ENCODE peak calls at places on chromosome 17, in nine cellular contexts. B, R, Z, G, J, T, L, C and P are unnamed samples.

GRCh38 chr17:8163978-8164814 is 1.4 kb upstream of the VAMP2 start:
- DNase-seq in B (no peak), R (peak; percentile 59), Z (peak; percentile 84), G (peak; percentile 83), J (peak; percentile 48), T (peak; percentile 58), L (peak; percentile 86), C (no peak), P (peak; percentile 34)

GRCh38 chr17:39925282-39926134 is 1.9 kb downstream of the ORMDL3 start:
- DNase-seq in B (no peak), R (no peak), Z (no peak), G (no peak), J (no peak), T (no peak), L (no peak), C (peak; percentile 23), P (no peak)

GRCh38 chr17:21419299-21420239 is 43.4 kb downstream of the KCNJ12 start:
- DNase-seq in B (no peak), R (no peak), Z (no peak), G (peak; percentile 64), J (no peak), T (no peak), L (peak; percentile 28), C (no peak), P (no peak)

GRCh38 chr17:32792207-32792606 is 84.7 kb downstream of the MYO1D start:
- DNase-seq in B (no peak), R (no peak), Z (no peak), G (no peak), J (no peak), T (no peak), L (no peak), C (no peak), P (no peak)

GRCh38 chr17:53406907-53407306 is 415.8 kb upstream of the KIF2B start:
- DNase-seq in B (no peak), R (no peak), Z (no peak), G (no peak), J (no peak), T (no peak), L (no peak), C (no peak), P (no peak)

GRCh38 chr17:16352838-16353701 is at the start of gene CENPV:
- DNase-seq in B (no peak), R (peak; percentile 34), Z (peak; percentile 54), G (peak; percentile 79), J (peak; percentile 91), T (peak; percentile 55), L (peak; percentile 32), C (no peak), P (peak; percentile 77)

GRCh38 chr17:83185023-83186002 is 105.9 kb downstream of the METRNL start:
- DNase-seq in B (no peak), R (no peak), Z (peak; percentile 8), G (no peak), J (no peak), T (peak; percentile 4), L (no peak), C (no peak), P (no peak)

GRCh38 chr17:72587773-72588511 is 467.1 kb downstream of the SOX9 start:
- DNase-seq in B (no peak), R (peak; percentile 64), Z (no peak), G (no peak), J (no peak), T (no peak), L (no peak), C (peak; percentile 71), P (peak; percentile 15)

GRCh38 chr17:38870259-38871165 is 654 bp downstream of the LASP1 start:
- DNase-seq in B (no peak), R (peak; percentile 42), Z (peak; percentile 87), G (peak; percentile 90), J (peak; percentile 68), T (peak; percentile 68), L (peak; percentile 79), C (peak; percentile 75), P (peak; percentile 81)

GRCh38 chr17:17151962-17152361 is 54.2 kb downstream of the PLD6 start:
- DNase-seq in B (no peak), R (peak; percentile 96), Z (peak; percentile 39), G (peak; percentile 77), J (peak; percentile 81), T (peak; percentile 46), L (peak; percentile 88), C (no peak), P (peak; percentile 96)

GRCh38 chr17:2416010-2416734 is 15.3 kb upstream of the MNT start:
- DNase-seq in B (no peak), R (peak; percentile 86), Z (peak; percentile 89), G (peak; percentile 91), J (peak; percentile 88), T (peak; percentile 93), L (peak; percentile 88), C (peak; percentile 71), P (peak; percentile 97)

GRCh38 chr17:65191805-65192740 is 54.9 kb downstream of the RGS9 start:
- DNase-seq in B (no peak), R (peak; percentile 78), Z (no peak), G (no peak), J (peak; percentile 43), T (no peak), L (no peak), C (no peak), P (peak; percentile 55)

GRCh38 chr17:50935201-50936124 is 69.3 kb upstream of the TOB1 start:
- DNase-seq in B (no peak), R (no peak), Z (no peak), G (peak; percentile 91), J (peak; percentile 97), T (peak; percentile 98), L (no peak), C (no peak), P (no peak)

GRCh38 chr17:2303278-2304188 is at the start of the genes SMG6 and SRR:
- DNase-seq in B (peak; percentile 52), R (peak; percentile 75), Z (peak; percentile 89), G (peak; percentile 97), J (peak; percentile 95), T (peak; percentile 92), L (peak; percentile 94), C (peak; percentile 89), P (peak; percentile 97)

GRCh38 chr17:17363638-17364337 is 60.6 kb downstream of the NT5M start:
- DNase-seq in B (no peak), R (no peak), Z (no peak), G (peak; percentile 78), J (no peak), T (no peak), L (no peak), C (no peak), P (no peak)

GRCh38 chr17:76496464-76496863 is 4.8 kb downstream of the RHBDF2 start:
- DNase-seq in B (no peak), R (no peak), Z (no peak), G (no peak), J (no peak), T (no peak), L (no peak), C (no peak), P (no peak)

GRCh38 chr17:76498886-76499667 is 2.1 kb downstream of the RHBDF2 start:
- DNase-seq in B (no peak), R (no peak), Z (peak; percentile 69), G (no peak), J (peak; percentile 53), T (peak; percentile 45), L (no peak), C (no peak), P (no peak)

GRCh38 chr17:76497979-76498885 is 3.0 kb downstream of the RHBDF2 start:
- DNase-seq in B (no peak), R (peak; percentile 93), Z (peak; percentile 44), G (peak; percentile 86), J (peak; percentile 75), T (peak; percentile 83), L (peak; percentile 87), C (no peak), P (peak; percentile 72)

GRCh38 chr17:76495663-76496400 is 5.4 kb downstream of the RHBDF2 start:
- DNase-seq in B (no peak), R (no peak), Z (no peak), G (no peak), J (no peak), T (no peak), L (no peak), C (no peak), P (no peak)

DNA sequence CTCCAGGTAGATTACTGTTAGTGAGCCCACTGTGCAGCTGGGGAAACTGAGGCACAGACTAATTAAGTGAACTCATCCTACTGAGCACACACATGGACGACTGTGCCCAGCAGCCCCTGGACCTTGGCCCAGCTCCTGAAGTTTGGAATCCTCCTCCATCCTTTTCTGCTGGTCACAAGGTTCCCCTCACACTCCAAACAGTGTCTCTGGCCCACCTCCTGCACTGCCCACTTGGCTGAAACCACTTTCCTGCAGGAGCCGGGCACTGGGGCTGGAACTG is 3.6 kb downstream of the RHBDF2 start:
- DNase-seq in B (no peak), R (no peak), Z (no peak), G (no peak), J (no peak), T (no peak), L (no peak), C (no peak), P (no peak)
- H3K9me3 ChIP-seq in B (no peaks in the 10 kb centered on the region), R (no peaks in the 10 kb centered on the region), Z (no peaks in the 10 kb centered on the region), G (no peaks in the 10 kb centered on the region), J (no peaks in the 10 kb centered on the region), T (no peaks in the 10 kb centered on the region), L (no peaks in the 10 kb centered on the region), C (no peaks in the 10 kb centered on the region), P (no peaks in the 10 kb centered on the region)

GRCh38 chr17:58280480-58281217 is at the start of gene MPO:
- DNase-seq in B (no peak), R (no peak), Z (no peak), G (no peak), J (no peak), T (no peak), L (no peak), C (no peak), P (no peak)
- H3K4me3 ChIP-seq in B (no peak within 1 kb of the TSS), R (no peak within 1 kb of the TSS), Z (no peak within 1 kb of the TSS), G (no peak within 1 kb of the TSS), J (no peak within 1 kb of the TSS), T (no peak within 1 kb of the TSS), L (no peak within 1 kb of the TSS), C (no peak within 1 kb of the TSS), P (no peak within 1 kb of the TSS)

GRCh38 chr17:48207776-48208175 is 100.2 kb downstream of the SNX11 start:
- DNase-seq in B (no peak), R (no peak), Z (no peak), G (no peak), J (no peak), T (no peak), L (no peak), C (no peak), P (no peak)
- H3K9me3 ChIP-seq in B (no peaks in the 10 kb centered on the region), R (no peaks in the 10 kb centered on the region), Z (no peaks in the 10 kb centered on the region), G (no peaks in the 10 kb centered on the region), J (no peaks in the 10 kb centered on the region), T (no peaks in the 10 kb centered on the region), L (no peaks in the 10 kb centered on the region), C (no peaks in the 10 kb centered on the region), P (no peaks in the 10 kb centered on the region)

DNA sequence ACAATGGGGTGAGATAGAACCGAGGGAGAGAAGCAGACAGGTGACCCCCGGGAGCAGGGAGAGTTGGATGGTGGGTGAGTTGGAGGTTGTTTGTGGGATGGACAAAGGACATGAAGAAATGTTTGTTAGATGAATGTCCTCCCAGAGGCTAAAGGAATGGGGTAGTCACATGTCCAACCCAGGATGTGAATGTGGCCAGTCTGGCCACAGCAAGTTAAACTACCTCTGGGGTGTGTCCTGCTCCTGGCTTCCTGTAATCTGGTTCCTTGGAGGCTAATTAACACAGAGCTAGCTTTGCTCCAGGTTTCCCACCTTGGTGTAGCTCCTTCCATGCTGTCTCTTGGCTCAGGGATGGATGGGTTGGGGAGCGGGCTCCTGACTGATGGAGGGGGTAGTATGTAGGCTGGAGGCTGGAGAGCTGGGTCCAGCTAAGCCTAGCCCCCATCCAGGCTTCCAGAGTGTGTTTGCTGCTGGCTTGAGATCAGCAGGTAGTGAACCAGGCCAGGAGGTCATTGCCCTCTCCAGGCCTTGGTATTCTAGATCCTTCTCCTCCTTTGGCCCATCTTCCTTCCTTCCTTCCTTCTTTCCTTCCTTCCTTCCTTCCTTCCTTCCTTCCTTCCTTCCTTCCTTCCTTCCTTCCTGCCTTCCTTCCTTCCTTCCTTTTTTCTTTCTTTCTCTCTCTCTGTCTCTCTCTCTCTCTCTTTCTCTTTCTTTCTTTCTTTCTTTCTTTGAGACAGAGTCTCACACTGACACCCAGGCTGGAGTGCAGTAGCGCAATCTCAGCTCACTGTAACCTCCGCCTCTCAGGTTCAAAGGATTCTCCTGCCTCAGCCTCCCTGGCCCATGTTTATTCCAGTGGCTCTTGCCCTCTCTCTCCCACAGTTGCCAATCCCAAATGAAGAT is 28.0 kb upstream of the UBE2G1 start:
- DNase-seq in B (no peak), R (no peak), Z (no peak), G (no peak), J (no peak), T (no peak), L (no peak), C (no peak), P (no peak)
- H3K4me3 ChIP-seq in B (no peak overlapping the region), R (no peak overlapping the region), Z (no peak overlapping the region), G (no peak overlapping the region), J (no peak overlapping the region), T (no peak overlapping the region), L (no peak overlapping the region), C (peak overlapping the region; percentile 35), P (no peak overlapping the region)